ENCODE peak calls at places on chromosomes 4 and X, in seven cellular contexts. One of them, this sample, is unnamed.

GRCh38 chrX:153209347-153209746 is 30.3 kb downstream of the MAGEA1 start:
- DNase-seq in heart left ventricle: no peak
- DNase-seq in SK-N-SH: no peak
- DNase-seq in cardiac muscle cell: no peak
- DNase-seq in GM10248: no peak
- DNase-seq in kidney epithelial cell: no peak
- DNase-seq in upper lobe of right lung: no peak
- DNase-seq in this sample: no peak

GRCh38 chrX:23857409-23857808 is 50.3 kb downstream of the APOO start:
- DNase-seq in heart left ventricle: no peak
- DNase-seq in SK-N-SH: no peak
- DNase-seq in cardiac muscle cell: no peak
- DNase-seq in GM10248: no peak
- DNase-seq in kidney epithelial cell: no peak
- DNase-seq in upper lobe of right lung: no peak
- DNase-seq in this sample: no peak

GRCh38 chr4:134906404-134907023 is 704.9 kb upstream of the PABPC4L start:
- DNase-seq in heart left ventricle: no peak
- DNase-seq in SK-N-SH: peak; percentile 2
- DNase-seq in cardiac muscle cell: peak; percentile 48
- DNase-seq in GM10248: no peak
- DNase-seq in kidney epithelial cell: no peak
- DNase-seq in upper lobe of right lung: no peak
- DNase-seq in this sample: no peak

GRCh38 chr4:153512952-153513500 is 46.9 kb downstream of the TMEM131L start:
- DNase-seq in heart left ventricle: no peak
- DNase-seq in SK-N-SH: no peak
- DNase-seq in cardiac muscle cell: no peak
- DNase-seq in GM10248: no peak
- DNase-seq in kidney epithelial cell: no peak
- DNase-seq in upper lobe of right lung: no peak
- DNase-seq in this sample: no peak

GRCh38 chr4:76305971-76306881 is at the start of gene STBD1:
- DNase-seq in heart left ventricle: peak; percentile 84
- DNase-seq in SK-N-SH: peak; percentile 86
- DNase-seq in cardiac muscle cell: peak; percentile 96
- DNase-seq in GM10248: peak; percentile 23
- DNase-seq in kidney epithelial cell: no peak
- DNase-seq in upper lobe of right lung: peak; percentile 90
- DNase-seq in this sample: peak; percentile 37

GRCh38 chrX:23668335-23668734 is 1.0 kb downstream of the PRDX4 start:
- DNase-seq in heart left ventricle: no peak
- DNase-seq in SK-N-SH: peak; percentile 11
- DNase-seq in cardiac muscle cell: no peak
- DNase-seq in GM10248: no peak
- DNase-seq in kidney epithelial cell: no peak
- DNase-seq in upper lobe of right lung: no peak
- DNase-seq in this sample: no peak

GRCh38 chr4:5865896-5866599 is 26.8 kb downstream of the CRMP1 start:
- DNase-seq in heart left ventricle: no peak
- DNase-seq in SK-N-SH: no peak
- DNase-seq in cardiac muscle cell: no peak
- DNase-seq in GM10248: no peak
- DNase-seq in kidney epithelial cell: no peak
- DNase-seq in upper lobe of right lung: no peak
- DNase-seq in this sample: no peak

GRCh38 chr4:66097271-66097670 is 427.0 kb upstream of the EPHA5 start:
- DNase-seq in heart left ventricle: no peak
- DNase-seq in SK-N-SH: no peak
- DNase-seq in cardiac muscle cell: no peak
- DNase-seq in GM10248: no peak
- DNase-seq in kidney epithelial cell: no peak
- DNase-seq in upper lobe of right lung: no peak
- DNase-seq in this sample: no peak

GRCh38 chr4:143241892-143242291 is 57.2 kb downstream of the USP38 start:
- DNase-seq in heart left ventricle: no peak
- DNase-seq in SK-N-SH: no peak
- DNase-seq in cardiac muscle cell: no peak
- DNase-seq in GM10248: no peak
- DNase-seq in kidney epithelial cell: no peak
- DNase-seq in upper lobe of right lung: no peak
- DNase-seq in this sample: no peak

GRCh38 chrX:36803151-36803550 is 205.0 kb upstream of the FAM47C start:
- DNase-seq in heart left ventricle: no peak
- DNase-seq in SK-N-SH: no peak
- DNase-seq in cardiac muscle cell: no peak
- DNase-seq in GM10248: no peak
- DNase-seq in kidney epithelial cell: no peak
- DNase-seq in upper lobe of right lung: no peak
- DNase-seq in this sample: no peak

GRCh38 chrX:19799319-19800182 is 87.8 kb downstream of the SH3KBP1 start:
- DNase-seq in heart left ventricle: no peak
- DNase-seq in SK-N-SH: no peak
- DNase-seq in cardiac muscle cell: no peak
- DNase-seq in GM10248: no peak
- DNase-seq in kidney epithelial cell: no peak
- DNase-seq in upper lobe of right lung: no peak
- DNase-seq in this sample: no peak

GRCh38 chr4:182189107-182189878 is 53.9 kb upstream of the TENM3 start:
- DNase-seq in heart left ventricle: no peak
- DNase-seq in SK-N-SH: no peak
- DNase-seq in cardiac muscle cell: no peak
- DNase-seq in GM10248: no peak
- DNase-seq in kidney epithelial cell: peak; percentile 95
- DNase-seq in upper lobe of right lung: no peak
- DNase-seq in this sample: no peak

GRCh38 chrX:115408736-115409390 is 119.3 kb downstream of the LUZP4 start:
- DNase-seq in heart left ventricle: no peak
- DNase-seq in SK-N-SH: no peak
- DNase-seq in cardiac muscle cell: no peak
- DNase-seq in GM10248: no peak
- DNase-seq in kidney epithelial cell: no peak
- DNase-seq in upper lobe of right lung: no peak
- DNase-seq in this sample: no peak

GRCh38 chrX:42776195-42776594 is 1.8 kb downstream of the PPP1R2C start:
- DNase-seq in heart left ventricle: peak; percentile 14
- DNase-seq in SK-N-SH: no peak
- DNase-seq in cardiac muscle cell: no peak
- DNase-seq in GM10248: no peak
- DNase-seq in kidney epithelial cell: no peak
- DNase-seq in upper lobe of right lung: no peak
- DNase-seq in this sample: no peak

GRCh38 chr4:16171831-16172230 is 54.4 kb downstream of the TAPT1 start:
- DNase-seq in heart left ventricle: no peak
- DNase-seq in SK-N-SH: no peak
- DNase-seq in cardiac muscle cell: no peak
- DNase-seq in GM10248: no peak
- DNase-seq in kidney epithelial cell: no peak
- DNase-seq in upper lobe of right lung: no peak
- DNase-seq in this sample: no peak

GRCh38 chrX:103687073-103687695 is 685 bp upstream of the MORF4L2 start:
- DNase-seq in heart left ventricle: peak; percentile 90
- DNase-seq in SK-N-SH: peak; percentile 64
- DNase-seq in cardiac muscle cell: peak; percentile 92
- DNase-seq in GM10248: peak; percentile 54
- DNase-seq in kidney epithelial cell: peak; percentile 9
- DNase-seq in upper lobe of right lung: peak; percentile 94
- DNase-seq in this sample: peak; percentile 53

GRCh38 chr4:26048378-26048882 is 134.4 kb downstream of the SMIM20 start:
- DNase-seq in heart left ventricle: peak; percentile 32
- DNase-seq in SK-N-SH: peak; percentile 32
- DNase-seq in cardiac muscle cell: no peak
- DNase-seq in GM10248: no peak
- DNase-seq in kidney epithelial cell: no peak
- DNase-seq in upper lobe of right lung: no peak
- DNase-seq in this sample: no peak

GRCh38 chr4:158875026-158875425 is 106.2 kb downstream of the FNIP2 start:
- DNase-seq in heart left ventricle: no peak
- DNase-seq in SK-N-SH: no peak
- DNase-seq in cardiac muscle cell: no peak
- DNase-seq in GM10248: no peak
- DNase-seq in kidney epithelial cell: no peak
- DNase-seq in upper lobe of right lung: no peak
- DNase-seq in this sample: no peak

GRCh38 chr4:154617820-154618317 is 5.4 kb upstream of the FGG start:
- DNase-seq in heart left ventricle: no peak
- DNase-seq in SK-N-SH: no peak
- DNase-seq in cardiac muscle cell: no peak
- DNase-seq in GM10248: no peak
- DNase-seq in kidney epithelial cell: no peak
- DNase-seq in upper lobe of right lung: no peak
- DNase-seq in this sample: no peak

GRCh38 chrX:10172867-10173266 is 16.1 kb downstream of the CLCN4 start:
- DNase-seq in heart left ventricle: no peak
- DNase-seq in SK-N-SH: no peak
- DNase-seq in cardiac muscle cell: no peak
- DNase-seq in GM10248: no peak
- DNase-seq in kidney epithelial cell: no peak
- DNase-seq in upper lobe of right lung: no peak
- DNase-seq in this sample: no peak

GRCh38 chrX:116009871-116010710 is 160.5 kb upstream of the AGTR2 start:
- DNase-seq in heart left ventricle: peak; percentile 16
- DNase-seq in SK-N-SH: peak; percentile 9
- DNase-seq in cardiac muscle cell: peak; percentile 51
- DNase-seq in GM10248: peak; percentile 6
- DNase-seq in kidney epithelial cell: no peak
- DNase-seq in upper lobe of right lung: peak; percentile 70
- DNase-seq in this sample: peak; percentile 9

GRCh38 chrX:109822861-109823260 is 89.8 kb upstream of the ACSL4 start:
- DNase-seq in heart left ventricle: no peak
- DNase-seq in SK-N-SH: no peak
- DNase-seq in cardiac muscle cell: no peak
- DNase-seq in GM10248: no peak
- DNase-seq in kidney epithelial cell: no peak
- DNase-seq in upper lobe of right lung: no peak
- DNase-seq in this sample: no peak

GRCh38 chr4:74111990-74112389 is 13.0 kb upstream of the CXCL2 start:
- DNase-seq in heart left ventricle: peak; percentile 32
- DNase-seq in SK-N-SH: no peak
- DNase-seq in cardiac muscle cell: peak; percentile 34
- DNase-seq in GM10248: no peak
- DNase-seq in kidney epithelial cell: no peak
- DNase-seq in upper lobe of right lung: peak; percentile 67
- DNase-seq in this sample: no peak

GRCh38 chrX:64894454-64895038 is 81.7 kb downstream of the ZC4H2 start:
- DNase-seq in heart left ventricle: no peak
- DNase-seq in SK-N-SH: peak; percentile 25
- DNase-seq in cardiac muscle cell: peak; percentile 56
- DNase-seq in GM10248: peak; percentile 23
- DNase-seq in kidney epithelial cell: no peak
- DNase-seq in upper lobe of right lung: no peak
- DNase-seq in this sample: peak; percentile 17
- TF ChIP-seq CTCF in heart left ventricle: no peak
- TF ChIP-seq CTCF in SK-N-SH: peak; percentile 57
- TF ChIP-seq CTCF in cardiac muscle cell: no peak
- TF ChIP-seq CTCF in GM10248: peak; percentile 61
- TF ChIP-seq CTCF in kidney epithelial cell: peak; percentile 19
- TF ChIP-seq CTCF in upper lobe of right lung: peak; percentile 36
- TF ChIP-seq CTCF in this sample: peak; percentile 74

DNA sequence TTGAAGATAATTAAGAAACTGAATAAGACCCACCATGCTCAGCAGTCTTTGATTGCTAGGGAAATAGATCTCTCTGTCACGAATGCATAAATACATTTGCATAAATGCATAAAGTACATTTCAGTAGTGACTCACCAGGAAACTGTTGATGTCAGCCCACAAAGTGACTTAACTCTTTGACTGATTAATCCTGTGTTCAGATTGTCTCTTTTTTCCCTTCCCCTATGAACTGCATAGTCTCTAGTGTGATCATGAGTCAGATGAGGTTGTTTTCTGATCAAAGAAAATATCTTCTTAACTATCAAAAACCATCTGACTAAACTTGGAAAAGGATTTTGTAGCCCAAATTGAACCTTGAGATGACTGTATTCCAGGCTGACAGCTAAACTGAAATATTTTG is 1381.4 kb upstream of the AGA start:
- DNase-seq in heart left ventricle: no peak
- DNase-seq in SK-N-SH: no peak
- DNase-seq in cardiac muscle cell: no peak
- DNase-seq in GM10248: no peak
- DNase-seq in kidney epithelial cell: peak; percentile 21
- DNase-seq in upper lobe of right lung: no peak
- DNase-seq in this sample: no peak
- TF ChIP-seq CTCF in heart left ventricle: no peak
- TF ChIP-seq CTCF in SK-N-SH: no peak
- TF ChIP-seq CTCF in cardiac muscle cell: no peak
- TF ChIP-seq CTCF in GM10248: no peak
- TF ChIP-seq CTCF in kidney epithelial cell: no peak
- TF ChIP-seq CTCF in upper lobe of right lung: no peak
- TF ChIP-seq CTCF in this sample: no peak

GRCh38 chr4:124199755-124200154 is 512.8 kb downstream of the ANKRD50 start:
- DNase-seq in heart left ventricle: no peak
- DNase-seq in SK-N-SH: no peak
- DNase-seq in cardiac muscle cell: no peak
- DNase-seq in GM10248: no peak
- DNase-seq in kidney epithelial cell: no peak
- DNase-seq in upper lobe of right lung: no peak
- DNase-seq in this sample: no peak

GRCh38 chr4:124199185-124199584 is 513.3 kb downstream of the ANKRD50 start:
- DNase-seq in heart left ventricle: no peak
- DNase-seq in SK-N-SH: no peak
- DNase-seq in cardiac muscle cell: no peak
- DNase-seq in GM10248: no peak
- DNase-seq in kidney epithelial cell: no peak
- DNase-seq in upper lobe of right lung: no peak
- DNase-seq in this sample: no peak

GRCh38 chr4:124206779-124207605 is 505.5 kb downstream of the ANKRD50 start:
- DNase-seq in heart left ventricle: no peak
- DNase-seq in SK-N-SH: no peak
- DNase-seq in cardiac muscle cell: no peak
- DNase-seq in GM10248: no peak
- DNase-seq in kidney epithelial cell: no peak
- DNase-seq in upper lobe of right lung: no peak
- DNase-seq in this sample: no peak

GRCh38 chr4:124203613-124204284 is 508.8 kb downstream of the ANKRD50 start:
- DNase-seq in heart left ventricle: no peak
- DNase-seq in SK-N-SH: no peak
- DNase-seq in cardiac muscle cell: no peak
- DNase-seq in GM10248: no peak
- DNase-seq in kidney epithelial cell: no peak
- DNase-seq in upper lobe of right lung: no peak
- DNase-seq in this sample: no peak

GRCh38 chr4:124202106-124202505 is 510.4 kb downstream of the ANKRD50 start:
- DNase-seq in heart left ventricle: no peak
- DNase-seq in SK-N-SH: no peak
- DNase-seq in cardiac muscle cell: no peak
- DNase-seq in GM10248: no peak
- DNase-seq in kidney epithelial cell: no peak
- DNase-seq in upper lobe of right lung: no peak
- DNase-seq in this sample: no peak
- TF ChIP-seq CTCF in heart left ventricle: peak; percentile 23
- TF ChIP-seq CTCF in SK-N-SH: peak; percentile 6
- TF ChIP-seq CTCF in cardiac muscle cell: peak; percentile 31
- TF ChIP-seq CTCF in GM10248: no peak
- TF ChIP-seq CTCF in kidney epithelial cell: no peak
- TF ChIP-seq CTCF in upper lobe of right lung: peak; percentile 17
- TF ChIP-seq CTCF in this sample: no peak

DNA sequence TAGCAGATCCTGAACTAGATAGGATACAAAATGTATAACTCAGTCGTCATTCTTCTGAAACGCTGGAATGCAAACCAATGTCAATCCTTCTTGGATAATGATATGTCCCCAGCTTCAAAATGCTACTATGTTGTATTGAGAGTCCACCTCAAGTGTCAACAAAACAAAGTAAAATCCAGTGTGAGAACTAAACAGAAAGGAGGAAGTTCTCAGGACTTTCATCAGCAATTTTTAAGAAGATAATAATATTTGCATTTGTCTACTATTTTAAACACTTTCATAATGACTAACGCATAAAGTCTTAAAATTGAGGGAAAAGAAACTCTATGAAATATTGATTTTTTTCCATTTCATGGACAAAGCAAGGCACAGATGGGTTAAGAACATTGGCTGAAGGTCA is 36.3 kb downstream of the SOD3 start:
- DNase-seq in heart left ventricle: no peak
- DNase-seq in SK-N-SH: no peak
- DNase-seq in cardiac muscle cell: no peak
- DNase-seq in GM10248: no peak
- DNase-seq in kidney epithelial cell: no peak
- DNase-seq in upper lobe of right lung: no peak
- DNase-seq in this sample: no peak
- TF ChIP-seq CTCF in heart left ventricle: no peak
- TF ChIP-seq CTCF in SK-N-SH: no peak
- TF ChIP-seq CTCF in cardiac muscle cell: no peak
- TF ChIP-seq CTCF in GM10248: no peak
- TF ChIP-seq CTCF in kidney epithelial cell: no peak
- TF ChIP-seq CTCF in upper lobe of right lung: no peak
- TF ChIP-seq CTCF in this sample: no peak